ENCODE peak calls at places on chromosomes 2 and 18, in seven cellular contexts. One of them, this sample, is unnamed.

GRCh38 chr2:112942654-112943002 is 31.7 kb downstream of the IL37 start:
- DNase-seq in CD8-positive, alpha-beta T cell: no peak
- DNase-seq in AG09309: no peak
- DNase-seq in uterus: no peak
- DNase-seq in body of pancreas: no peak
- DNase-seq in GM06990: no peak
- DNase-seq in K562: no peak
- DNase-seq in this sample: no peak

GRCh38 chr18:12307871-12308385 is at the start of gene TUBB6:
- DNase-seq in CD8-positive, alpha-beta T cell: no peak
- DNase-seq in AG09309: no peak
- DNase-seq in uterus: peak
- DNase-seq in body of pancreas: peak
- DNase-seq in GM06990: peak
- DNase-seq in K562: peak
- DNase-seq in this sample: no peak

GRCh38 chr18:21004721-21005120 is 106.9 kb downstream of the ROCK1 start:
- DNase-seq in CD8-positive, alpha-beta T cell: no peak
- DNase-seq in AG09309: peak
- DNase-seq in uterus: peak
- DNase-seq in body of pancreas: no peak
- DNase-seq in GM06990: no peak
- DNase-seq in K562: no peak
- DNase-seq in this sample: peak

GRCh38 chr2:149661844-149662243 is 74.3 kb upstream of the MMADHC start:
- DNase-seq in CD8-positive, alpha-beta T cell: no peak
- DNase-seq in AG09309: peak
- DNase-seq in uterus: no peak
- DNase-seq in body of pancreas: peak
- DNase-seq in GM06990: no peak
- DNase-seq in K562: no peak
- DNase-seq in this sample: peak

GRCh38 chr2:203798296-203799157 is 69.0 kb upstream of the CTLA4 start:
- DNase-seq in CD8-positive, alpha-beta T cell: no peak
- DNase-seq in AG09309: no peak
- DNase-seq in uterus: no peak
- DNase-seq in body of pancreas: no peak
- DNase-seq in GM06990: no peak
- DNase-seq in K562: no peak
- DNase-seq in this sample: no peak

GRCh38 chr2:39851691-39852110 is 72.6 kb upstream of the THUMPD2 start:
- DNase-seq in CD8-positive, alpha-beta T cell: no peak
- DNase-seq in AG09309: peak
- DNase-seq in uterus: no peak
- DNase-seq in body of pancreas: no peak
- DNase-seq in GM06990: no peak
- DNase-seq in K562: no peak
- DNase-seq in this sample: no peak

GRCh38 chr2:198309673-198310280 is 505.4 kb downstream of the PLCL1 start:
- DNase-seq in CD8-positive, alpha-beta T cell: peak
- DNase-seq in AG09309: no peak
- DNase-seq in uterus: no peak
- DNase-seq in body of pancreas: peak
- DNase-seq in GM06990: no peak
- DNase-seq in K562: peak
- DNase-seq in this sample: no peak

GRCh38 chr2:217824223-217824622 is 178.6 kb downstream of the TNS1 start:
- DNase-seq in CD8-positive, alpha-beta T cell: no peak
- DNase-seq in AG09309: no peak
- DNase-seq in uterus: no peak
- DNase-seq in body of pancreas: no peak
- DNase-seq in GM06990: no peak
- DNase-seq in K562: no peak
- DNase-seq in this sample: no peak

GRCh38 chr18:68699043-68699442 is 15.9 kb downstream of the TMX3 start:
- DNase-seq in CD8-positive, alpha-beta T cell: no peak
- DNase-seq in AG09309: peak
- DNase-seq in uterus: no peak
- DNase-seq in body of pancreas: no peak
- DNase-seq in GM06990: no peak
- DNase-seq in K562: no peak
- DNase-seq in this sample: no peak

GRCh38 chr2:189018636-189019035 is 44.5 kb downstream of the COL3A1 start:
- DNase-seq in CD8-positive, alpha-beta T cell: no peak
- DNase-seq in AG09309: no peak
- DNase-seq in uterus: no peak
- DNase-seq in body of pancreas: no peak
- DNase-seq in GM06990: no peak
- DNase-seq in K562: no peak
- DNase-seq in this sample: no peak

GRCh38 chr18:47160256-47160655 is 10.0 kb upstream of the HDHD2 start:
- DNase-seq in CD8-positive, alpha-beta T cell: no peak
- DNase-seq in AG09309: no peak
- DNase-seq in uterus: no peak
- DNase-seq in body of pancreas: no peak
- DNase-seq in GM06990: no peak
- DNase-seq in K562: no peak
- DNase-seq in this sample: no peak

GRCh38 chr2:17792515-17792914 is 23.7 kb upstream of the MSGN1 start:
- DNase-seq in CD8-positive, alpha-beta T cell: no peak
- DNase-seq in AG09309: no peak
- DNase-seq in uterus: no peak
- DNase-seq in body of pancreas: no peak
- DNase-seq in GM06990: no peak
- DNase-seq in K562: no peak
- DNase-seq in this sample: no peak

GRCh38 chr2:97871096-97871780 is 124.5 kb downstream of the TMEM131 start:
- DNase-seq in CD8-positive, alpha-beta T cell: no peak
- DNase-seq in AG09309: peak
- DNase-seq in uterus: no peak
- DNase-seq in body of pancreas: no peak
- DNase-seq in GM06990: no peak
- DNase-seq in K562: no peak
- DNase-seq in this sample: no peak

GRCh38 chr2:197838036-197838435 is 33.6 kb downstream of the PLCL1 start:
- DNase-seq in CD8-positive, alpha-beta T cell: no peak
- DNase-seq in AG09309: peak
- DNase-seq in uterus: no peak
- DNase-seq in body of pancreas: no peak
- DNase-seq in GM06990: peak
- DNase-seq in K562: no peak
- DNase-seq in this sample: no peak

GRCh38 chr2:20282916-20283592 is 58.1 kb upstream of the SDC1 start:
- DNase-seq in CD8-positive, alpha-beta T cell: no peak
- DNase-seq in AG09309: no peak
- DNase-seq in uterus: peak
- DNase-seq in body of pancreas: peak
- DNase-seq in GM06990: no peak
- DNase-seq in K562: no peak
- DNase-seq in this sample: peak

GRCh38 chr2:168338803-168339437 is 91.5 kb upstream of the STK39 start:
- DNase-seq in CD8-positive, alpha-beta T cell: no peak
- DNase-seq in AG09309: no peak
- DNase-seq in uterus: no peak
- DNase-seq in body of pancreas: no peak
- DNase-seq in GM06990: no peak
- DNase-seq in K562: no peak
- DNase-seq in this sample: no peak

GRCh38 chr2:24491626-24492282 is 700 bp downstream of the NCOA1 start:
- DNase-seq in CD8-positive, alpha-beta T cell: peak
- DNase-seq in AG09309: no peak
- DNase-seq in uterus: peak
- DNase-seq in body of pancreas: peak
- DNase-seq in GM06990: peak
- DNase-seq in K562: peak
- DNase-seq in this sample: no peak

DNA sequence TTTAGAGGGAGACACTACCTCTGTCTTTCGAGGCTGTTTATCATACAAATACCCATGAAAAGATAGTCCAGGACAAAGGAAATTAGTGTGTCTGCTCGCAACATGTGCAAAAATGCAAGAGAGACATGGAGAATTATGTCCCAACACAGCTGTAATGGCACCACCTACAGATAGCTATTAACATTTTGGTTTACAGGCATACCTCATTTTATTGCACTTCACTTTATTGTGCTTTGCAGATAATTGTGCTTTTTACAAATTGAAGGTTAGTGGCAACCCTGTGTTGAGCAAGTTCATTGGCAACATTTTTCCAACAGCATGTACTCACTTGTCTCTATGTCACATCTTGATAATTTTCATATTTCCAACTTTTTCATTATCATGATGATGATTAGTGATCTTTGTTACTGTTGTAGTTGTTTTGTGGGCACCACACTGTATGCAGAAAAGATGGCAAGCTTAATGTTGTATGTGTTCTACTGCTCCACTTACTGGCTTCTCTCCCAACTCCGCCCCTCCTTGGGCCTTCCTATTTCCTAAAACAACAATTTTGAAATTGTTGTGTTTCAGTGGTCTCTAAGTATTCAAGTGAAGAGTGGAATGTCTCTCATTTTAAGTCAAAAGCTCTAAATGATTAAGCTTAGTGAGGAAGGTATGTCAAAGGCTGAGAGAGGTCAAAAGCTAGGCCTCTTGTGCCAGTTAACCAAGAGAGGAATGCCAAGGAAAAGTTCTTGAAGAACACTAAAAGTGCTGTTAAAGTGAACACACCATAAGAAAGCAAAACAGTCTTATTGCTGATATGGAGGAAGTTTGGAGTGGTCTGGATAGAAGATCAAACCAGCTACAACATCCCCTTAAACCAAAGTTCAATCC is 52.0 kb downstream of the ANKRD12 start:
- DNase-seq in CD8-positive, alpha-beta T cell: no peak
- DNase-seq in AG09309: no peak
- DNase-seq in uterus: no peak
- DNase-seq in body of pancreas: no peak
- DNase-seq in GM06990: no peak
- DNase-seq in K562: no peak
- DNase-seq in this sample: peak
- TF ChIP-seq CTCF in CD8-positive, alpha-beta T cell: no peak
- TF ChIP-seq CTCF in AG09309: no peak
- TF ChIP-seq CTCF in uterus: no peak
- TF ChIP-seq CTCF in body of pancreas: no peak
- TF ChIP-seq CTCF in GM06990: no peak
- TF ChIP-seq CTCF in K562: no peak
- TF ChIP-seq CTCF in this sample: no peak

GRCh38 chr2:174635015-174635593 is 37.5 kb upstream of the WIPF1 start:
- DNase-seq in CD8-positive, alpha-beta T cell: no peak
- DNase-seq in AG09309: no peak
- DNase-seq in uterus: no peak
- DNase-seq in body of pancreas: no peak
- DNase-seq in GM06990: no peak
- DNase-seq in K562: no peak
- DNase-seq in this sample: no peak

GRCh38 chr2:174634130-174635014 is 36.8 kb upstream of the WIPF1 start:
- DNase-seq in CD8-positive, alpha-beta T cell: no peak
- DNase-seq in AG09309: no peak
- DNase-seq in uterus: no peak
- DNase-seq in body of pancreas: no peak
- DNase-seq in GM06990: peak
- DNase-seq in K562: peak
- DNase-seq in this sample: no peak

GRCh38 chr2:174631009-174631981 is 33.7 kb upstream of the WIPF1 start:
- DNase-seq in CD8-positive, alpha-beta T cell: no peak
- DNase-seq in AG09309: peak
- DNase-seq in uterus: no peak
- DNase-seq in body of pancreas: no peak
- DNase-seq in GM06990: no peak
- DNase-seq in K562: no peak
- DNase-seq in this sample: no peak

GRCh38 chr2:174633621-174633927 is 36.0 kb upstream of the WIPF1 start:
- DNase-seq in CD8-positive, alpha-beta T cell: no peak
- DNase-seq in AG09309: no peak
- DNase-seq in uterus: no peak
- DNase-seq in body of pancreas: no peak
- DNase-seq in GM06990: no peak
- DNase-seq in K562: no peak
- DNase-seq in this sample: no peak

DNA sequence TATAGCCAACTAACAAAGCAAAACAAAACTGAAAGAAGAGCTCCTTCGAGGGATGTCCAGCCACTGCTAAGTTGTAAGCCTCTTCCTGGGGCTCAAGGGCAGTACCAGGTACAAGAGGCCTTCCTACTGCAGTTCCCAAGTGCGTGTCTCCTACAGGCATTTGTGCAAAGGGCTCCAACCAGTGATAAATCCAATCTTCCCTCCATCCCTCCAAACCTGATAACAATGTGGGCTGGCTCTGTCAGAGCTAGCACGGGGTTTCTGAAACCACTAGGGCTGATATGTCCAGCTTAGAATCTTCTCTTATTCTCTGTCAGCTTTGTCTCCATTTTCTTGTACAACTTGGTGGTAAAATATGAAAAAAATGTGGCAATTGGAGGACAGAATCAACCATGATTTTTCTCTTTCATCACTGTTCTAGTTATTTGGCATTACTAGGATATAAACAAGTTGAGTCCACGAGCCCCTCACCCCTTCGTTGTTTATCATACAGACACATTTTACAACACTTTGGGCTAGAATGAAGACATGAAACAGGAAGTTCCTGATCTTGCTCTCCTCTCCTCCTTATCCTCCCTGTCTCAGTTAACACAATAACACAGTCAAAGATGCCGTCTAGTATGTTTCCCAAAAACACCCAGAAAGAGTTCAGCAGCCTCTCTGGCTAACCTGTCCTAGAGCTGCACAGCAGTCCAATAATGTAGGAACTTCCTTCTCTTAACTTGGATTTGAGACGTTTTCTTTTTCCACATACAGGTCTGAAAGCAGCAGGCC is 35.4 kb upstream of the WIPF1 start:
- DNase-seq in CD8-positive, alpha-beta T cell: no peak
- DNase-seq in AG09309: no peak
- DNase-seq in uterus: no peak
- DNase-seq in body of pancreas: no peak
- DNase-seq in GM06990: peak
- DNase-seq in K562: peak
- DNase-seq in this sample: no peak
- H3K4me3 ChIP-seq in CD8-positive, alpha-beta T cell: peak
- H3K4me3 ChIP-seq in AG09309: no peak
- H3K4me3 ChIP-seq in uterus: peak
- H3K4me3 ChIP-seq in body of pancreas: no peak
- H3K4me3 ChIP-seq in GM06990: peak
- H3K4me3 ChIP-seq in K562: no peak
- H3K4me3 ChIP-seq in this sample: no peak

DNA sequence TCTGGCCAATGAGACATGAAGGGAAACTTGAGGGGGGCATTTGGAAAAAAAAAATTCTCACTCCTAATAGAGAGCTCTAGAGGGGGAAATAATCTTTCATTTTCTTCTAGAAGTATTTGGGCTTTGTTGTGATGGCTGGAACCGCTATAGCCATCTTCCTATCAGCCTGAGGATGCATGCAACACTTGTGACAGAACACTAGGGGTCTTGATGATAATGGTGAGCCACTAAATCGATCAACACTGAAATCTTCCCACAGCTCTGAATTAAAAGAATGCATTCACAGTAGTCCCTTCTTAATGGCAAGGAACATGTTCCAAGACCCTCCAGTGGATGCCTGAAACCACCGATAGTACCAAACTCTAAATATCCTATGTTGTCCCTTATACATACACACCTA is 325.3 kb downstream of the LNPK start:
- DNase-seq in CD8-positive, alpha-beta T cell: no peak
- DNase-seq in AG09309: no peak
- DNase-seq in uterus: no peak
- DNase-seq in body of pancreas: no peak
- DNase-seq in GM06990: no peak
- DNase-seq in K562: no peak
- DNase-seq in this sample: no peak
- TF ChIP-seq CTCF in CD8-positive, alpha-beta T cell: no peak
- TF ChIP-seq CTCF in AG09309: no peak
- TF ChIP-seq CTCF in uterus: no peak
- TF ChIP-seq CTCF in body of pancreas: no peak
- TF ChIP-seq CTCF in GM06990: peak
- TF ChIP-seq CTCF in K562: no peak
- TF ChIP-seq CTCF in this sample: no peak

GRCh38 chr2:96115631-96116423 is 544 bp downstream of the ADRA2B start:
- DNase-seq in CD8-positive, alpha-beta T cell: no peak
- DNase-seq in AG09309: no peak
- DNase-seq in uterus: no peak
- DNase-seq in body of pancreas: no peak
- DNase-seq in GM06990: no peak
- DNase-seq in K562: no peak
- DNase-seq in this sample: no peak
- H3K4me3 ChIP-seq in CD8-positive, alpha-beta T cell: peak
- H3K4me3 ChIP-seq in AG09309: no peak
- H3K4me3 ChIP-seq in uterus: peak
- H3K4me3 ChIP-seq in body of pancreas: peak
- H3K4me3 ChIP-seq in GM06990: peak
- H3K4me3 ChIP-seq in K562: no peak
- H3K4me3 ChIP-seq in this sample: no peak

This sample was measured in retinal pigment epithelial cell.